ENCODE peak calls at places on chromosomes 7 and 10, in eight cellular contexts. V, T, W, U, Y, O, N and P are unnamed samples.

GRCh38 chr10:104109908-104110662 is 11.9 kb upstream of the SFR1 start:
- DNase-seq in V (peak; percentile 90), T (no peak), W (peak; percentile 80), U (peak; percentile 26), Y (peak; percentile 35), O (no peak), N (peak; percentile 18), P (peak; percentile 88)

GRCh38 chr7:121621947-121622346 is 225.8 kb upstream of the FAM3C start:
- DNase-seq in V (no peak), T (no peak), W (no peak), U (no peak), Y (no peak), O (no peak), N (no peak), P (no peak)

GRCh38 chr10:3874988-3875841 is 90.2 kb upstream of the KLF6 start:
- DNase-seq in V (no peak), T (no peak), W (no peak), U (no peak), Y (no peak), O (no peak), N (no peak), P (no peak)

GRCh38 chr10:30059209-30060107 is at the start of gene JCAD:
- DNase-seq in V (no peak), T (peak; percentile 90), W (no peak), U (peak; percentile 79), Y (no peak), O (peak; percentile 85), N (peak; percentile 72), P (peak; percentile 46)

GRCh38 chr10:1100691-1101368 is 44.6 kb downstream of the WDR37 start:
- DNase-seq in V (no peak), T (peak; percentile 65), W (no peak), U (no peak), Y (no peak), O (no peak), N (no peak), P (no peak)

GRCh38 chr10:121578298-121578697 is 19.9 kb downstream of the FGFR2 start:
- DNase-seq in V (no peak), T (no peak), W (no peak), U (no peak), Y (no peak), O (no peak), N (no peak), P (no peak)

GRCh38 chr7:16960566-16960965 is 78.8 kb upstream of the AGR3 start:
- DNase-seq in V (no peak), T (no peak), W (no peak), U (no peak), Y (no peak), O (no peak), N (no peak), P (no peak)

GRCh38 chr10:79342295-79342761 is 4.9 kb upstream of the PPIF start:
- DNase-seq in V (no peak), T (no peak), W (no peak), U (no peak), Y (peak; percentile 49), O (no peak), N (no peak), P (no peak)

GRCh38 chr10:60955957-60956425 is 12.0 kb upstream of the RHOBTB1 start:
- DNase-seq in V (no peak), T (no peak), W (peak; percentile 75), U (peak; percentile 30), Y (peak; percentile 81), O (no peak), N (no peak), P (peak; percentile 97)

GRCh38 chr10:51886438-51887068 is 187.2 kb upstream of the CSTF2T start:
- DNase-seq in V (no peak), T (no peak), W (peak; percentile 62), U (no peak), Y (no peak), O (no peak), N (no peak), P (peak; percentile 85)

GRCh38 chr10:69644658-69645295 is 14.7 kb downstream of the FAM241B start:
- DNase-seq in V (peak; percentile 35), T (peak; percentile 82), W (peak; percentile 16), U (peak; percentile 83), Y (peak; percentile 21), O (peak; percentile 81), N (peak; percentile 77), P (peak; percentile 89)

GRCh38 chr7:140418653-140419052 is 14.8 kb downstream of the RAB19 start:
- DNase-seq in V (no peak), T (no peak), W (no peak), U (no peak), Y (no peak), O (no peak), N (no peak), P (no peak)

GRCh38 chr10:119670717-119671116 is 19.5 kb downstream of the BAG3 start:
- DNase-seq in V (no peak), T (no peak), W (no peak), U (no peak), Y (no peak), O (no peak), N (no peak), P (peak; percentile 58)

GRCh38 chr7:20786779-20787651 is at the start of gene SP8:
- DNase-seq in V (no peak), T (peak; percentile 95), W (no peak), U (peak; percentile 73), Y (peak; percentile 31), O (peak; percentile 89), N (peak; percentile 58), P (no peak)
- TF ChIP-seq EZH2 in V (no peak), T (no peak), W (peak; percentile 34), U (peak; percentile 50), Y (no peak), O (no peak), N (peak; percentile 47), P (no peak)

GRCh38 chr10:114404171-114405010 is at the start of gene AFAP1L2:
- DNase-seq in V (no peak), T (peak; percentile 63), W (no peak), U (peak; percentile 69), Y (no peak), O (peak; percentile 14), N (no peak), P (peak; percentile 27)
- TF ChIP-seq EZH2 in V (no peak), T (peak; percentile 91), W (peak; percentile 53), U (peak; percentile 17), Y (no peak), O (no peak), N (peak; percentile 82), P (no peak)

GRCh38 chr10:100867564-100867963 is 45.2 kb upstream of the SLF2 start:
- DNase-seq in V (no peak), T (no peak), W (no peak), U (no peak), Y (no peak), O (no peak), N (no peak), P (no peak)

GRCh38 chr10:100864981-100865380 is 47.8 kb upstream of the SLF2 start:
- DNase-seq in V (no peak), T (no peak), W (no peak), U (no peak), Y (no peak), O (no peak), N (no peak), P (no peak)

GRCh38 chr10:100866010-100866409 is 46.8 kb upstream of the SLF2 start:
- DNase-seq in V (no peak), T (no peak), W (no peak), U (no peak), Y (no peak), O (no peak), N (peak; percentile 16), P (no peak)

GRCh38 chr10:100868391-100868790 is 44.4 kb upstream of the SLF2 start:
- DNase-seq in V (no peak), T (no peak), W (no peak), U (no peak), Y (no peak), O (no peak), N (no peak), P (no peak)

GRCh38 chr10:100866575-100867098 is 46.1 kb upstream of the SLF2 start:
- DNase-seq in V (no peak), T (peak; percentile 92), W (no peak), U (no peak), Y (no peak), O (no peak), N (peak; percentile 81), P (no peak)
- TF ChIP-seq EZH2 in V (no peak), T (no peak), W (no peak), U (no peak), Y (no peak), O (no peak), N (no peak), P (no peak)

GRCh38 chr10:110642204-110642979 is 1.7 kb upstream of the RBM20 start:
- DNase-seq in V (no peak), T (no peak), W (no peak), U (no peak), Y (no peak), O (no peak), N (no peak), P (no peak)
- TF ChIP-seq EZH2 in V (no peak), T (peak; percentile 2), W (no peak), U (no peak), Y (no peak), O (no peak), N (no peak), P (no peak)

DNA sequence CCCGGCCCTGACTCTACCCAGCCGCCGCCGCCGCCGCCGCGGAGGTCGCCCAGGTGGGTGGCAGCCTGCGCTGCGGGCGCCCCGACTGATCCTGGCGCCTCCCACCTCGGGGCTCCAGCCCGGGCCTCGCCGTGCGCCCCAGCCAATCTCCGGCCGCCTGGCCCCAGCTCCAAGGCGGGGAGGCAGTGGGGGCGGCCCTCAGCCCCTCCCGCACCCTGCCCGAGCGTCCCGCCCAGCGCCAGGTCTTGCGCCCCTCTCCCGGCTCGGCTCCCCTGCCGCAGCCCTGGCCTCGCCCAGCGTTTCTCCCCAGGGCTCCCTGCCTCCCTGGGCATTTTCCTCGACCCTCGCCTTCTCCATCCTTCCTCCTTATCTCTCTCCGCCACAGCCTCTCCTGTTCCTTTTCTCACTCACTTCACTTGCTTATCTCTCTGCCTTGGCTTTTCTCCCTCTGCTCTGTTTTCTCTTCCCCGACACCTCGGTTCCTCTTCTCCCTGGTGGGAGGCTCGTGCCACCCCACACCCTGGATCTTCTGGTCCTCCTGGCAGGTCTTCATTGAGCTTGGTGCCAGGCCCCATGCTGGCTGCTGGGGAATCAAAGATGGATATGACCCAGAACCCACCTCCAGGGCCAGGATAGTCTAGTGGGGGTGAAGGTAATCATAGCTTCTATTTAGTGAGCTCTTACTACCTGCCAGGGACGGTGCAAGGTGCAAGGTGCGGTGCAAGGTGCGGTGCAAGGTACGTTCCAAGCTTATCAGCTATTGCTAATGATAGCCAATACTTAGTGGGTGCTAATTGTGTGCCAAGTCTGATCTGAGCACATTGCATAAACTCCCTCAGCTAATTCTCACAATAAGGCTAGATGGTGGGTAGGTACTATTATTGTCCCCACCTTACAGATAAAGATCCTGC is at the start of gene SFRP5:
- DNase-seq in V (no peak), T (peak; percentile 58), W (no peak), U (no peak), Y (no peak), O (peak; percentile 69), N (no peak), P (no peak)
- TF ChIP-seq EZH2 in V (no peak), T (no peak), W (peak; percentile 33), U (no peak), Y (no peak), O (no peak), N (no peak), P (no peak)

GRCh38 chr10:132786529-132787252 is 744 bp upstream of the NKX6-2 start:
- DNase-seq in V (no peak), T (peak; percentile 53), W (no peak), U (no peak), Y (no peak), O (no peak), N (no peak), P (no peak)
- TF ChIP-seq EZH2 in V (no peak), T (peak; percentile 100), W (peak; percentile 100), U (peak; percentile 99), Y (peak; percentile 49), O (no peak), N (peak; percentile 99), P (peak; percentile 86)